ENCODE peak calls at places on chromosomes 2 and 18, in four cellular contexts. K, T, X and L are unnamed samples.

GRCh38 chr2:126784636-126785035 is 114.1 kb upstream of the TEX51 start:
- DNase-seq in X (no peak), T (no peak), K (no peak), L (no peak)

GRCh38 chr2:45616663-45617411 is 5.8 kb upstream of the SRBD1 start:
- DNase-seq in T (peak), X (no peak), K (no peak), L (no peak)

GRCh38 chr2:1979101-1979500 is 234.8 kb upstream of the PXDN start:
- DNase-seq in X (no peak), T (no peak), K (no peak), L (no peak)

GRCh38 chr2:26235089-26235488 is 9.3 kb downstream of the HADHA start:
- DNase-seq in X (no peak), T (no peak), K (no peak), L (no peak)

GRCh38 chr2:170505631-170506270 is 209.4 kb upstream of the SP5 start:
- DNase-seq in X (no peak), K (no peak), T (no peak), L (no peak)

GRCh38 chr2:196252408-196253114 is 81.2 kb upstream of the STK17B start:
- DNase-seq in K (no peak), X (no peak), T (no peak), L (peak)

GRCh38 chr2:203804070-203804469 is 63.5 kb upstream of the CTLA4 start:
- DNase-seq in K (no peak), X (peak), T (no peak), L (peak)

GRCh38 chr2:26016012-26016742 is 17.7 kb upstream of the RAB10 start:
- DNase-seq in X (no peak), K (no peak), T (no peak), L (no peak)

GRCh38 chr2:147774805-147775204 is 70.0 kb upstream of the ACVR2A start:
- DNase-seq in X (no peak), T (no peak), K (no peak), L (no peak)

GRCh38 chr2:125746321-125746983 is 909.5 kb upstream of the GYPC start:
- DNase-seq in K (no peak), T (no peak), X (no peak), L (no peak)

GRCh38 chr2:99488587-99488998 is 1.2 kb downstream of the REV1 start:
- DNase-seq in T (peak), K (no peak), X (no peak), L (no peak)

GRCh38 chr2:44940612-44941464 is 664 bp upstream of the SIX3 start:
- DNase-seq in K (no peak), X (no peak), T (no peak), L (no peak)

GRCh38 chr2:235666240-235666781 is 172.5 kb downstream of the AGAP1 start:
- DNase-seq in X (peak), T (no peak), K (no peak), L (peak)

GRCh38 chr18:49970288-49970687 is 157.0 kb upstream of the ACAA2 start:
- DNase-seq in X (no peak), T (no peak), K (no peak), L (no peak)

GRCh38 chr2:196725882-196726281 is 73.6 kb downstream of the GTF3C3 start:
- DNase-seq in T (no peak), X (no peak), K (no peak), L (peak)

GRCh38 chr18:54389143-54389505 is 31.4 kb downstream of the C18orf54 start:
- DNase-seq in K (no peak), T (no peak), X (no peak), L (no peak)

GRCh38 chr2:232094883-232095282 is 133.4 kb downstream of the DIS3L2 start:
- DNase-seq in X (no peak), K (no peak), T (no peak), L (no peak)

GRCh38 chr18:49305688-49306336 is 154.6 kb downstream of the DYM start:
- DNase-seq in T (peak), K (no peak), X (no peak), L (no peak)

GRCh38 chr18:22253676-22254075 is 84.3 kb downstream of the GATA6 start:
- DNase-seq in T (no peak), K (no peak), X (no peak), L (no peak)

GRCh38 chr2:237673130-237673921 is 45.9 kb downstream of the LRRFIP1 start:
- DNase-seq in X (peak), K (peak), T (peak), L (peak)

GRCh38 chr18:54802686-54803395 is 25.4 kb upstream of the RAB27B start:
- DNase-seq in T (no peak), K (no peak), X (no peak), L (no peak)